ENCODE peak calls at places on chromosomes 7 and 10, in seven cellular contexts. S, C, H, L, E, A and Z are unnamed samples. For H3K36me3, the result is how much of the 10 kb centered on the place peaks cover.

GRCh38 chr7:50307368-50308012 is 3.0 kb downstream of the IKZF1 start:
- DNase-seq in L (no peak), A (no peak), E (peak), H (no peak), S (no peak), C (no peak), Z (no peak)

GRCh38 chr10:112246-112645 is 23.0 kb upstream of the ZMYND11 start:
- DNase-seq in S (no peak), C (peak), L (no peak), H (no peak), A (no peak), E (no peak), Z (no peak)

GRCh38 chr7:129840757-129841156 is 112.0 kb downstream of the UBE2H start:
- DNase-seq in A (no peak), C (no peak), S (no peak), H (no peak), L (no peak), E (no peak), Z (no peak)

GRCh38 chr7:116097365-116098009 is 66.9 kb upstream of the TFEC start:
- DNase-seq in A (no peak), L (no peak), H (no peak), E (no peak), S (no peak), C (no peak), Z (no peak)

GRCh38 chr10:9253121-9253520 is 1198.6 kb downstream of the GATA3 start:
- DNase-seq in E (no peak), C (peak), L (no peak), S (no peak), H (no peak), A (no peak), Z (no peak)

GRCh38 chr7:77351539-77352004 is 64.6 kb downstream of the GSAP start:
- DNase-seq in E (peak), A (no peak), H (no peak), S (no peak), L (no peak), C (no peak), Z (no peak)

GRCh38 chr7:77799078-77799964 is 748 bp downstream of the PHTF2 start:
- DNase-seq in C (peak), A (peak), E (peak), H (peak), L (peak), S (peak), Z (peak)

GRCh38 chr7:519974-520458 is 370 bp upstream of the PDGFA start:
- DNase-seq in A (peak), L (no peak), C (peak), E (no peak), H (no peak), S (peak), Z (no peak)

GRCh38 chr7:74012842-74013249 is 15.1 kb upstream of the ELN start:
- DNase-seq in L (no peak), S (no peak), H (no peak), A (peak), C (no peak), E (no peak), Z (no peak)

GRCh38 chr7:108094933-108095710 is 35.0 kb downstream of the LAMB4 start:
- DNase-seq in C (peak), E (no peak), A (no peak), H (no peak), L (peak), S (no peak), Z (no peak)

GRCh38 chr10:26622891-26623290 is 74.6 kb upstream of the PDSS1 start:
- DNase-seq in S (no peak), L (no peak), C (no peak), A (no peak), H (no peak), E (no peak), Z (no peak)

GRCh38 chr10:26624017-26624416 is 73.5 kb upstream of the PDSS1 start:
- DNase-seq in A (no peak), S (no peak), H (no peak), C (no peak), L (no peak), E (no peak), Z (no peak)

GRCh38 chr10:26626066-26626465 is 71.4 kb upstream of the PDSS1 start:
- DNase-seq in E (no peak), S (no peak), A (no peak), H (no peak), C (no peak), L (no peak), Z (no peak)

GRCh38 chr10:26628395-26628794 is 69.1 kb upstream of the PDSS1 start:
- DNase-seq in H (no peak), E (no peak), L (no peak), A (no peak), S (no peak), C (no peak), Z (no peak)

GRCh38 chr10:26627320-26627719 is 70.2 kb upstream of the PDSS1 start:
- DNase-seq in E (no peak), A (no peak), L (no peak), H (no peak), C (peak), S (no peak), Z (no peak)
- TF ChIP-seq CTCF in E (no peak), A (no peak), L (peak), H (no peak), C (peak), S (no peak), Z (no peak)

GRCh38 chr10:124022066-124022465 is 71.3 kb downstream of the CHST15 start:
- DNase-seq in H (no peak), E (no peak), S (no peak), L (no peak), A (no peak), C (no peak), Z (no peak)

GRCh38 chr10:124018886-124019525 is 74.4 kb downstream of the CHST15 start:
- DNase-seq in H (no peak), C (no peak), A (no peak), E (no peak), L (no peak), S (no peak), Z (no peak)

GRCh38 chr10:124017729-124018128 is 75.7 kb downstream of the CHST15 start:
- DNase-seq in H (no peak), L (no peak), C (no peak), E (no peak), A (no peak), S (no peak), Z (no peak)

GRCh38 chr10:124019886-124020797 is 73.3 kb downstream of the CHST15 start:
- DNase-seq in H (no peak), C (no peak), E (no peak), L (no peak), A (no peak), S (no peak), Z (no peak)

GRCh38 chr10:124020871-124021823 is 72.3 kb downstream of the CHST15 start:
- DNase-seq in A (no peak), L (no peak), H (peak), C (no peak), S (no peak), E (no peak), Z (no peak)
- H3K36me3 ChIP-seq in A (under half), L (under half), H (under half), C (under half), S (under half), E (under half), Z (under half)

GRCh38 chr10:110612073-110612472 is 32.1 kb upstream of the RBM20 start:
- DNase-seq in C (no peak), H (no peak), L (no peak), A (no peak), S (no peak), E (no peak), Z (no peak)
- TF ChIP-seq CTCF in C (no peak), H (no peak), L (no peak), A (no peak), S (no peak), E (no peak), Z (no peak)

GRCh38 chr10:72204724-72205123 is 11.1 kb upstream of the ANAPC16 start:
- DNase-seq in L (no peak), C (no peak), A (no peak), H (no peak), E (no peak), S (no peak), Z (no peak)

GRCh38 chr10:72206511-72207229 is 9.1 kb upstream of the ANAPC16 start:
- DNase-seq in A (peak), C (no peak), E (no peak), S (no peak), H (no peak), L (no peak), Z (no peak)

GRCh38 chr10:72200883-72201282 is 14.9 kb upstream of the ANAPC16 start:
- DNase-seq in C (no peak), L (no peak), S (no peak), H (no peak), A (peak), E (no peak), Z (no peak)

GRCh38 chr10:72204296-72204695 is 11.5 kb upstream of the ANAPC16 start:
- DNase-seq in C (no peak), L (no peak), E (no peak), S (no peak), H (no peak), A (no peak), Z (no peak)

DNA sequence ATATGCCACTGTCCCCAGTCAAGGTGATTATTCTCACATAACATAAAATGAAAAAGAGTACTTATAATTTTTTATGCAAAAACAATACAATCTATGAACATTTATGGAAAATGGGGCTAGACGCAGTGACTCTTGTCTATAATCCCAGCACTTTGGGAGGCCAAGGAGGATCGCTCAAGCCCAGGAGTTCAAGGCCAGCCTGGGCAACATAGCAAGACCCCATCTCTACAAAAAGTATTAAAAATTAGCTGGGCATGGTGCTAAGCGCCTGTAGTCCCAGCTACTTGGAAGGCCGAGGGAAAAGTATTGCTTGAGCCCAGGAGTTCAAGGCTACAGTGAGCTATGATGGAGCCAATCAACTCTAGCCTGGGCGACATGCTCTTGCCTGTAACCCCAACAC is 14.5 kb upstream of the ANAPC16 start:
- DNase-seq in S (no peak), H (no peak), C (no peak), A (peak), E (no peak), L (no peak), Z (no peak)
- H3K36me3 ChIP-seq in S (half or more), H (under half), C (under half), A (half or more), E (under half), L (under half), Z (under half)

GRCh38 chr7:95251966-95252365 is 72.4 kb downstream of the PON1 start:
- DNase-seq in L (no peak), C (no peak), H (no peak), E (no peak), A (no peak), S (no peak), Z (no peak)

GRCh38 chr7:95250591-95250990 is 73.7 kb downstream of the PON1 start:
- DNase-seq in L (no peak), C (no peak), E (no peak), S (no peak), H (no peak), A (no peak), Z (no peak)

GRCh38 chr7:95255691-95256090 is 68.6 kb downstream of the PON1 start:
- DNase-seq in C (no peak), H (no peak), A (no peak), E (no peak), S (no peak), L (no peak), Z (no peak)
- TF ChIP-seq CTCF in C (no peak), H (no peak), A (no peak), E (no peak), S (no peak), L (no peak), Z (no peak)

GRCh38 chr7:66804001-66804400 is 63.5 kb downstream of the RABGEF1 start:
- DNase-seq in H (no peak), L (no peak), S (no peak), E (no peak), C (no peak), A (no peak), Z (no peak)
- H3K36me3 ChIP-seq in H (under half), L (under half), S (half or more), E (under half), C (under half), A (half or more), Z (under half)

GRCh38 chr10:92222603-92223275 is 68.1 kb downstream of the CPEB3 start:
- DNase-seq in S (no peak), A (no peak), E (no peak), H (no peak), L (no peak), C (no peak), Z (no peak)
- TF ChIP-seq CTCF in S (no peak), A (no peak), E (no peak), H (no peak), L (no peak), C (no peak), Z (no peak)

GRCh38 chr10:3126249-3126648 is 46.3 kb downstream of the PITRM1 start:
- DNase-seq in L (no peak), C (no peak), A (no peak), E (no peak), H (no peak), S (no peak), Z (no peak)

GRCh38 chr10:3127921-3128320 is 44.7 kb downstream of the PITRM1 start:
- DNase-seq in S (no peak), L (no peak), C (no peak), H (peak), E (no peak), A (no peak), Z (no peak)

GRCh38 chr10:3129581-3130340 is 42.8 kb downstream of the PITRM1 start:
- DNase-seq in A (no peak), S (no peak), E (no peak), C (no peak), L (no peak), H (no peak), Z (no peak)

GRCh38 chr10:3126741-3127342 is 45.7 kb downstream of the PITRM1 start:
- DNase-seq in C (peak), E (no peak), A (no peak), S (no peak), H (peak), L (peak), Z (no peak)

DNA sequence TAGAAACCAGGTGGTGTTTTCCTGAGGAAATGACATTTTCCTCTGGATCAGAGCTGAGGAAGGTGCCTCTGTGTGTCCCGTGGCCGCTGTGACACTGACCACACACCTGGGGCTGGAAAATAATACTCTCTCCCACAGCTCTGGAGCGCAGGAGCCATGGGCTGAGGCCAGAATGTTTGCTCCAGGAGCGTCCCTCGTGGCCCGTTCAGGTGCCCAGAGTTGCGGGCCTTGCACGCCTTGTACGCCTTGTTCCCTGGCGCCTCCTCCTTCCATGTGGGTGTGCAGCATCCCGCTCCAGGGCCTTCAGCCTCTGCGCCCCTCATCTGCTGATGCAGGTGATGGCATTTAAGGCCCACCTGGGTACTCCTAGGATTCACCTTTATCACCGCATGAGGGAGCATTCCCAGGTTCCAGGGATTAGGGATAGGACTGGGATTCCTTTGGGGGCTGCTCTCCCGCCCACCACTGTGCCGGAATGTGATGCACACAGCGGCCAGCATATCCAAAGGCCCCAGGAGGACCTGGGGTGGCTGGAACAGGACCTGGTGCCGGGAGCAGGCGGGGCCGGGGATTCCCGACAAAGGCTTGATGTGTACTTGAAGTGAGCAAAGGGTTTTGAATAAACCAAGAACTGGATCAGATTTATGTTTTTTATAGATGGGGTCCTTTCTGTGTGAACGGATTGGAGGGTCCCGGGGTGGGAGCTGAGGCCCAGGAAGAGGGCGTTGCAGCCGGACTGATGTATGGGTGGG is 44.0 kb downstream of the PITRM1 start:
- DNase-seq in A (no peak), S (no peak), E (no peak), L (no peak), H (no peak), C (no peak), Z (no peak)
- H3K36me3 ChIP-seq in A (half or more), S (under half), E (under half), L (under half), H (under half), C (under half), Z (under half)

GRCh38 chr7:72404743-72405142 is 7.4 kb downstream of the CALN1 start:
- DNase-seq in L (no peak), A (no peak), H (no peak), S (no peak), C (no peak), E (no peak), Z (no peak)

GRCh38 chr7:72408966-72409637 is 3.0 kb downstream of the CALN1 start:
- DNase-seq in E (no peak), L (no peak), A (no peak), H (no peak), C (no peak), S (no peak), Z (no peak)

GRCh38 chr7:72405871-72406270 is 6.3 kb downstream of the CALN1 start:
- DNase-seq in S (no peak), L (no peak), A (no peak), H (no peak), E (no peak), C (no peak), Z (no peak)

GRCh38 chr7:72405389-72405788 is 6.7 kb downstream of the CALN1 start:
- DNase-seq in S (peak), H (no peak), A (no peak), C (peak), L (no peak), E (no peak), Z (no peak)

GRCh38 chr7:72406820-72407403 is 5.2 kb downstream of the CALN1 start:
- DNase-seq in C (no peak), H (no peak), A (no peak), L (no peak), E (no peak), S (no peak), Z (no peak)
- TF ChIP-seq CTCF in C (no peak), H (no peak), A (no peak), L (no peak), E (no peak), S (no peak), Z (no peak)

DNA sequence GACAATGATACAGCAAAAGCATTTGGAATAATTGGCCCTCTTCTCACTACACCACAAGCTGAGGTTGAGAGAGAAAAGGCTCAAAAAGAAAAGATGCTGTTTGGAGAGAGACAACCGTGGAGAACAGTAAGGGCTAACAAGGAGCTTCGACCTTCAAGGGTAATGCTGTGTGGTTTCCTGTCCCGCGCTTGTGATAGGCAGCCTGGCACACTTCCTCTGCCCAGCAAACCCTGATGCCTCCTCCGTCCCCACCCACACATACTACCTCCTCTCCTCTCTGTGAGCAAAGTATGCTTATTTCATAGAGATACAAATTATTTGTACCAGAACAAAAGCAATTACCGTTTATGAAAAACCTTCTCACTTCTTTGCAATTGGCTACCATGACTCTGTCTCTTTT is 755.4 kb downstream of the KCNMA1 start:
- DNase-seq in A (no peak), E (no peak), C (no peak), L (no peak), H (no peak), S (no peak), Z (no peak)
- H3K36me3 ChIP-seq in A (under half), E (under half), C (under half), L (under half), H (under half), S (under half), Z (under half)